ENCODE peak calls at places on chromosomes 12 and 14, in five cellular contexts. M, E, Q, W and J are unnamed samples.

GRCh38 chr12:82818276-82819035 is 131.8 kb downstream of the TMTC2 start:
- DNase-seq in M (no peak), E (no peak), Q (no peak), W (peak; percentile 8), J (no peak)

GRCh38 chr14:71309756-71310155 is 402.5 kb downstream of the PCNX1 start:
- DNase-seq in M (no peak), E (no peak), Q (no peak), W (no peak), J (no peak)

GRCh38 chr12:67798763-67799162 is 150.2 kb downstream of the DYRK2 start:
- DNase-seq in M (no peak), E (no peak), Q (no peak), W (no peak), J (no peak)

GRCh38 chr14:77372304-77372841 is 4.5 kb downstream of the TMED8 start:
- DNase-seq in M (no peak), E (peak; percentile 95), Q (no peak), W (no peak), J (peak; percentile 3)

GRCh38 chr12:131115766-131116165 is 162.1 kb downstream of the ADGRD1 start:
- DNase-seq in M (no peak), E (no peak), Q (no peak), W (no peak), J (no peak)

GRCh38 chr12:121668750-121669524 is 517 bp downstream of the MORN3 start:
- DNase-seq in M (peak; percentile 82), E (peak; percentile 54), Q (no peak), W (peak; percentile 52), J (peak; percentile 61)

GRCh38 chr14:63922696-63923421 is 70.1 kb downstream of the SYNE2 start:
- DNase-seq in M (no peak), E (no peak), Q (no peak), W (peak; percentile 38), J (no peak)

GRCh38 chr12:24754690-24755638 is 193.9 kb downstream of the BCAT1 start:
- DNase-seq in M (no peak), E (peak; percentile 73), Q (no peak), W (peak; percentile 63), J (no peak)

GRCh38 chr14:64137657-64138290 is 156.4 kb downstream of the ESR2 start:
- DNase-seq in M (no peak), E (peak; percentile 26), Q (no peak), W (no peak), J (no peak)

GRCh38 chr12:44504799-44505198 is 371.3 kb downstream of the NELL2 start:
- DNase-seq in M (no peak), E (no peak), Q (no peak), W (no peak), J (no peak)

GRCh38 chr12:100706029-100706428 is 88.5 kb upstream of the ANO4 start:
- DNase-seq in M (no peak), E (peak; percentile 93), Q (no peak), W (peak; percentile 91), J (no peak)

GRCh38 chr12:95756362-95756761 is 34.2 kb downstream of the NTN4 start:
- DNase-seq in M (no peak), E (no peak), Q (no peak), W (no peak), J (no peak)

GRCh38 chr12:108516511-108517275 is 1.6 kb downstream of the FICD start:
- DNase-seq in M (peak; percentile 66), E (peak; percentile 18), Q (no peak), W (no peak), J (no peak)

GRCh38 chr12:79689477-79690155 is 1.1 kb downstream of the PAWR start:
- DNase-seq in M (peak; percentile 57), E (peak; percentile 77), Q (no peak), W (peak; percentile 60), J (peak; percentile 42)

GRCh38 chr14:35279369-35279768 is 12.8 kb upstream of the PSMA6 start:
- DNase-seq in M (no peak), E (no peak), Q (no peak), W (no peak), J (no peak)

GRCh38 chr14:35277179-35277578 is 15.0 kb upstream of the PSMA6 start:
- DNase-seq in M (peak; percentile 61), E (peak; percentile 2), Q (no peak), W (peak; percentile 81), J (no peak)
- H3K9ac ChIP-seq in M (no peak overlapping the region), E (no peak overlapping the region), Q (no peak overlapping the region), W (no peak overlapping the region), J (no peak overlapping the region)

DNA sequence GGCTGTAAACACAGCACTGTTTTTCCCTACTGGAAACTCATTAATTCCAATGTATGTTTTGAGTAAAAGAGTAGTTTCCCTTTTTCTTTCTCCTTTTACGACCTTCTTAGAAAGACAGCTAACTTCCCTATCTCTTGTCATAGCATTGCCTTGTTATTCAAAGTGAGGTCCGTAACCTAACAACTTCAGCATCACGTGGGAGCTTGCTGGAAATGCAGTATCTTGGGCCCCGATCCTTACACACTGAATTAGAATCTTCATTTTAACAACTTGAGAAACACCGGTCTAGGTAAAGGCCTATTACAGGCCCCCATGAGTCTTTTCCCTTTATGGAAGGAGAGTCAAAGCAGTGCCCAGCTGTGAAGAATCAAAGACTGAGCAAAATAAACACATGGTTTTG is 230.7 kb upstream of the PRKD1 start:
- DNase-seq in M (no peak), E (no peak), Q (no peak), W (no peak), J (no peak)
- H2BK12ac ChIP-seq in M (no peak overlapping the region), E (no peak overlapping the region), Q (no peak overlapping the region), W (no peak overlapping the region), J (no peak overlapping the region)

DNA sequence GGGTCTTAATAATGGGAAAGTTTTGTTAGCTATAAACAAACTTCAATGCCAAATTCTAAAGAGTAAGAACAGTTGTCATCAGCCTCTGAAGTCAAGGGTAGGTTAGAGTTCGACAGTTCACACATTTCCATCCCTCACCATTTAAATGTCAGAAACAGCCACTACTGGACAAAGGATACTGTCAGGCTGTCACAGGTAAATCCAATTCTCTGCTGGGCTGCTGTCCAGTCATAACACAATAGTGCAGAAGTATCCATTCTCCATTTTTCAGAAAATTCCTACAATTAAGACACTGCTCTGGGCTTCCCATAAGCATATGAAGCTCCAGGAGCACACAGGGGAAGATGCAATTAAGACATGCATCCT is 221.4 kb downstream of the RPS29 start:
- DNase-seq in M (no peak), E (no peak), Q (no peak), W (no peak), J (no peak)
- H3K4me2 ChIP-seq in M (no peak overlapping the region), E (no peak overlapping the region), Q (no peak overlapping the region), W (no peak overlapping the region), J (no peak overlapping the region)

GRCh38 chr12:110282956-110283817 is 2.1 kb downstream of the ATP2A2 start:
- DNase-seq in M (no peak), E (peak; percentile 28), Q (no peak), W (no peak), J (no peak)
- H3K9ac ChIP-seq in M (no peak overlapping the region), E (peak overlapping the region; percentile 99), Q (no peak overlapping the region), W (no peak overlapping the region), J (no peak overlapping the region)

GRCh38 chr12:51620448-51620847 is 29.4 kb downstream of the SCN8A start:
- DNase-seq in M (no peak), E (no peak), Q (no peak), W (peak; percentile 1), J (no peak)
- H2BK12ac ChIP-seq in M (no peak overlapping the region), E (no peak overlapping the region), Q (no peak overlapping the region), W (no peak overlapping the region), J (no peak overlapping the region)

GRCh38 chr12:53224897-53225634 is 6.9 kb downstream of the RARG start:
- DNase-seq in M (no peak), E (no peak), Q (no peak), W (no peak), J (no peak)

GRCh38 chr12:53223006-53223305 is 9.1 kb downstream of the RARG start:
- DNase-seq in M (no peak), E (no peak), Q (no peak), W (no peak), J (no peak)

GRCh38 chr12:53224268-53224896 is 7.6 kb downstream of the RARG start:
- DNase-seq in M (peak; percentile 95), E (peak; percentile 36), Q (no peak), W (no peak), J (no peak)

GRCh38 chr12:53222170-53223005 is 9.6 kb downstream of the RARG start:
- DNase-seq in M (no peak), E (no peak), Q (no peak), W (no peak), J (no peak)

GRCh38 chr12:53223391-53224267 is 8.4 kb downstream of the RARG start:
- DNase-seq in M (peak; percentile 56), E (peak; percentile 69), Q (no peak), W (no peak), J (no peak)
- H3K4me2 ChIP-seq in M (peak overlapping the region; percentile 9), E (peak overlapping the region; percentile 7), Q (peak overlapping the region; percentile 99), W (peak overlapping the region; percentile 26), J (no peak overlapping the region)

GRCh38 chr12:6430124-6430989 is 14.4 kb upstream of the CD27 start:
- DNase-seq in M (no peak), E (peak; percentile 97), Q (no peak), W (peak; percentile 89), J (no peak)

GRCh38 chr12:6434205-6435180 is 10.3 kb upstream of the CD27 start:
- DNase-seq in M (no peak), E (no peak), Q (no peak), W (peak; percentile 59), J (no peak)

GRCh38 chr12:6432991-6433390 is 11.8 kb upstream of the CD27 start:
- DNase-seq in M (no peak), E (no peak), Q (no peak), W (no peak), J (no peak)

GRCh38 chr12:6428326-6428725 is 16.4 kb upstream of the CD27 start:
- DNase-seq in M (no peak), E (no peak), Q (no peak), W (no peak), J (no peak)

GRCh38 chr12:6430990-6431353 is 13.8 kb upstream of the CD27 start:
- DNase-seq in M (no peak), E (no peak), Q (no peak), W (no peak), J (no peak)
- H3K9ac ChIP-seq in M (no peak overlapping the region), E (peak overlapping the region; percentile 94), Q (no peak overlapping the region), W (no peak overlapping the region), J (no peak overlapping the region)